ENCODE peak calls at places on chromosomes 16 and 17, in five cellular contexts. K is GM12878, W is HCT116, M is H1, D is HepG2. S is an unnamed sample.

GRCh38 chr17:40956401-40957254 is 10.1 kb downstream of the KRT39 start:
- DNase-seq in K (no peak), W (peak), M (no peak), D (peak), S (no peak)

GRCh38 chr16:50302472-50303005 is 36.2 kb downstream of the ADCY7 start:
- DNase-seq in K (no peak), W (no peak), M (no peak), D (no peak), S (no peak)

GRCh38 chr17:82846061-82846691 is 6.4 kb upstream of the ZNF750 start:
- DNase-seq in K (no peak), W (no peak), M (no peak), D (no peak), S (no peak)

GRCh38 chr17:78174870-78175642 is 6.7 kb downstream of the SYNGR2 start:
- DNase-seq in K (no peak), W (no peak), M (peak), D (no peak), S (no peak)

GRCh38 chr17:65794572-65794971 is 233.1 kb upstream of the AXIN2 start:
- DNase-seq in K (no peak), W (peak), M (no peak), D (peak), S (peak)

GRCh38 chr16:85676466-85676865 is 12.3 kb downstream of the GINS2 start:
- DNase-seq in K (no peak), W (no peak), M (no peak), D (no peak), S (no peak)

GRCh38 chr17:33284022-33284421 is 9.1 kb downstream of the ASIC2 start:
- DNase-seq in K (no peak), W (no peak), M (no peak), D (peak), S (no peak)

GRCh38 chr16:49345829-49346228 is 27.8 kb upstream of the C16orf78 start:
- DNase-seq in K (no peak), W (no peak), M (peak), D (no peak), S (no peak)

GRCh38 chr16:78045865-78046581 is 23.7 kb downstream of the CLEC3A start:
- DNase-seq in K (no peak), W (no peak), M (peak), D (peak), S (peak)

GRCh38 chr17:17387461-17388362 is 84.5 kb downstream of the NT5M start:
- DNase-seq in K (no peak), W (peak), M (peak), D (peak), S (peak)

GRCh38 chr17:45222273-45222993 is 748 bp downstream of the FMNL1 start:
- DNase-seq in K (no peak), W (no peak), M (no peak), D (no peak), S (peak)

GRCh38 chr17:30290077-30290476 is 1.7 kb downstream of the BLMH start:
- DNase-seq in K (no peak), W (no peak), M (no peak), D (no peak), S (peak)

GRCh38 chr16:29745853-29746345 is at the start of gene C16orf54:
- DNase-seq in K (peak), W (no peak), M (peak), D (no peak), S (no peak)

GRCh38 chr16:12874135-12874534 is 27.3 kb upstream of the SHISA9 start:
- DNase-seq in K (no peak), W (no peak), M (no peak), D (no peak), S (no peak)

GRCh38 chr17:2059125-2059836 is 4.4 kb downstream of the HIC1 start:
- DNase-seq in K (no peak), W (no peak), M (peak), D (no peak), S (no peak)

GRCh38 chr17:10352866-10353265 is 19.9 kb downstream of the MYH13 start:
- DNase-seq in K (no peak), W (no peak), M (no peak), D (no peak), S (no peak)

GRCh38 chr16:50024684-50025543 is at the start of gene CNEP1R1:
- DNase-seq in K (peak), W (peak), M (peak), D (peak), S (peak)

GRCh38 chr17:17042851-17043667 is 802 bp downstream of the MPRIP start:
- DNase-seq in K (no peak), W (no peak), M (no peak), D (no peak), S (no peak)

GRCh38 chr16:27341549-27341948 is 27.8 kb downstream of the IL4R start:
- DNase-seq in K (no peak), W (no peak), M (no peak), D (no peak), S (no peak)

GRCh38 chr17:28613916-28614315 is at the start of gene RSKR:
- DNase-seq in K (no peak), W (no peak), M (no peak), D (no peak), S (no peak)

GRCh38 chr17:29007456-29008455 is 1.9 kb upstream of the SEZ6 start:
- DNase-seq in K (no peak), W (peak), M (no peak), D (no peak), S (no peak)

GRCh38 chr16:5064915-5065314 is 841 bp downstream of the C16orf89 start:
- DNase-seq in K (no peak), W (no peak), M (no peak), D (no peak), S (no peak)

GRCh38 chr17:10668771-10669170 is 11.7 kb upstream of the MYH3 start:
- DNase-seq in K (no peak), W (no peak), M (no peak), D (no peak), S (no peak)

GRCh38 chr16:23835390-23836077 is at the start of gene PRKCB:
- DNase-seq in K (no peak), W (no peak), M (peak), D (no peak), S (peak)

GRCh38 chr17:7435676-7436555 is 681 bp downstream of the TMEM102 start:
- DNase-seq in K (no peak), W (peak), M (peak), D (no peak), S (peak)

GRCh38 chr16:31880322-31880979 is 6.8 kb downstream of the ZNF267 start:
- DNase-seq in K (peak), W (no peak), M (no peak), D (no peak), S (peak)

GRCh38 chr16:3046506-3047386 is at the start of gene MMP25:
- DNase-seq in K (no peak), W (no peak), M (peak), D (no peak), S (peak)

GRCh38 chr17:61659437-61659836 is 68.4 kb upstream of the NACA2 start:
- DNase-seq in K (no peak), W (no peak), M (no peak), D (no peak), S (no peak)

GRCh38 chr17:43931062-43931571 is 11.2 kb downstream of the PPY start:
- DNase-seq in K (no peak), W (no peak), M (no peak), D (peak), S (no peak)

GRCh38 chr16:72317378-72317777 is 145.4 kb upstream of the PMFBP1 start:
- DNase-seq in K (no peak), W (no peak), M (no peak), D (no peak), S (no peak)

GRCh38 chr17:7029659-7030058 is 6.2 kb upstream of the SLC16A13 start:
- DNase-seq in K (no peak), W (no peak), M (no peak), D (no peak), S (no peak)

GRCh38 chr16:61579195-61579594 is 457.0 kb downstream of the CDH8 start:
- DNase-seq in K (no peak), W (no peak), M (no peak), D (no peak), S (no peak)

GRCh38 chr16:23491490-23492391 is 18.6 kb downstream of the GGA2 start:
- DNase-seq in K (no peak), W (no peak), M (no peak), D (no peak), S (no peak)

GRCh38 chr16:68426355-68426652 is 22.0 kb downstream of the SMPD3 start:
- DNase-seq in K (no peak), W (no peak), M (no peak), D (no peak), S (no peak)

GRCh38 chr16:4677994-4678393 is 15.4 kb upstream of the NUDT16L1 start:
- DNase-seq in K (no peak), W (no peak), M (no peak), D (no peak), S (no peak)

GRCh38 chr16:21611178-21611545 is 11.8 kb downstream of the METTL9 start:
- DNase-seq in K (no peak), W (no peak), M (no peak), D (no peak), S (no peak)

GRCh38 chr17:29930399-29931010 is 477 bp upstream of the SSH2 start:
- DNase-seq in K (no peak), W (no peak), M (peak), D (peak), S (peak)

GRCh38 chr17:79023886-79024771 is at the start of gene C1QTNF1:
- DNase-seq in K (no peak), W (no peak), M (peak), D (no peak), S (peak)

GRCh38 chr16:57682809-57683318 is 11.7 kb upstream of the DRC7 start:
- DNase-seq in K (no peak), W (no peak), M (no peak), D (no peak), S (no peak)

GRCh38 chr17:79183221-79184158 is 108.9 kb downstream of the ENGASE start:
- DNase-seq in K (no peak), W (no peak), M (peak), D (no peak), S (no peak)

GRCh38 chr17:69430488-69430887 is 16.0 kb downstream of the MAP2K6 start:
- DNase-seq in K (no peak), W (no peak), M (no peak), D (no peak), S (no peak)
- H2AFZ ChIP-seq in K (peak), W (no peak), M (no peak), D (no peak), S (no peak)

GRCh38 chr17:47716381-47716780 is 16.7 kb upstream of the TBX21 start:
- DNase-seq in K (no peak), W (no peak), M (no peak), D (no peak), S (no peak)
- TF ChIP-seq SP1 in K (no peak), W (no peak), M (no peak), D (no peak), S (no peak)

DNA sequence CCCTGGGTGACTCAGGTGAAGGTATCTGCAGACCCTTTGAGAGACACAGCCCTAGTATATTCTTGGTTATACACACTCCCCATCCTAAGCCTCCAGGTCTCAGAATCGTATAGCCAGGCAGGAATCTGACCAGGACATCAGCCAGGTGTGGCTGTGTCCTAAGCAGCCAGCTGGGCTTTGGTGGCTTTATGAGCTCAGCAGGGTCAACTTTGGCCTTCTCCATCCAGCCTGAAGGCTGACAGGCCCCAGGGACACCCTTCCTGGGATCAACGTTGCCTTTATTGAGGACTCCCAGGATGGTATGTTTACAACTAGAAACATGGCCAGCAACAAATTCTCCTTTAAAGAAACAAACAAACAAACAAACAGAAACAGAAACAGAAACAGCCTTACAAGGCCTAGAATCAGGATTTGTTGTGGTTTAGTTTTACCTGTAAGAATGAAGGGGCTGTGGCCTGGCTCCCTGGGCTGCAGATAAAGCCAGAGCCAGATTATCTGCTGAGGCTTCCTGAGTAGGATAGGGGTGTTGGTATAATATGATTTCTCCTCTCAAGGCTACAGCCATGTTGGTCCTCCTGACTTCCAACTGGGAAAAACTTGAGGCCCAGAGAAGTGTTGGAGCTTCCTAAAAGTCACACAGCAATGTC is 8.5 kb downstream of the KIF19 start:
- DNase-seq in K (no peak), W (no peak), M (no peak), D (no peak), S (no peak)
- H2AFZ ChIP-seq in K (peak), W (no peak), M (no peak), D (no peak), S (no peak)

GRCh38 chr17:64180089-64180488 is 50.1 kb upstream of the ERN1 start:
- DNase-seq in K (no peak), W (no peak), M (no peak), D (no peak), S (no peak)
- TF ChIP-seq SP1 in K (no peak), W (no peak), M (no peak), D (no peak), S (no peak)

GRCh38 chr16:10870137-10870776 is 6.7 kb upstream of the CIITA start:
- DNase-seq in K (no peak), W (no peak), M (no peak), D (peak), S (no peak)

GRCh38 chr16:10870808-10871156 is 6.2 kb upstream of the CIITA start:
- DNase-seq in K (no peak), W (no peak), M (no peak), D (no peak), S (no peak)

GRCh38 chr16:10868562-10869469 is 8.2 kb upstream of the CIITA start:
- DNase-seq in K (no peak), W (no peak), M (no peak), D (no peak), S (no peak)

GRCh38 chr16:10868089-10868488 is 8.9 kb upstream of the CIITA start:
- DNase-seq in K (no peak), W (no peak), M (no peak), D (no peak), S (no peak)

GRCh38 chr16:10871157-10871991 is 5.6 kb upstream of the CIITA start:
- DNase-seq in K (peak), W (peak), M (no peak), D (peak), S (no peak)
- H2AFZ ChIP-seq in K (peak), W (peak), M (peak), D (no peak), S (no peak)

S was measured in K562.